ENCODE peak calls at places on chromosomes 3 and 15, in four cellular contexts. C is fibroblast of lung, J is Karpas-422, G is PC-9. Z is an unnamed sample.

GRCh38 chr3:62749130-62749529 is 126.1 kb downstream of the CADPS start:
- DNase-seq in C (no peak), G (no peak), J (no peak), Z (no peak)

GRCh38 chr15:64697911-64698369 is 77.4 kb downstream of the RBPMS2 start:
- DNase-seq in J (no peak), C (no peak), G (no peak), Z (peak; percentile 56)

GRCh38 chr15:100175406-100176114 is 166.2 kb downstream of the ADAMTS17 start:
- DNase-seq in J (no peak), C (no peak), G (no peak), Z (no peak)

GRCh38 chr3:124663690-124664089 is 66.6 kb upstream of the UMPS start:
- DNase-seq in C (peak; percentile 36), J (no peak), G (no peak), Z (peak; percentile 67)

GRCh38 chr3:143139786-143140185 is 20.2 kb downstream of the CHST2 start:
- DNase-seq in C (peak; percentile 59), J (no peak), G (no peak), Z (peak; percentile 29)

GRCh38 chr3:121995190-121996137 is 26.6 kb downstream of the ILDR1 start:
- DNase-seq in C (peak; percentile 44), J (peak; percentile 91), G (peak; percentile 74), Z (peak; percentile 78)

GRCh38 chr3:11096266-11097135 is 57.8 kb upstream of the HRH1 start:
- DNase-seq in J (no peak), C (peak; percentile 85), G (peak; percentile 75), Z (peak; percentile 98)

GRCh38 chr3:10627884-10628572 is 122.6 kb upstream of the ATP2B2 start:
- DNase-seq in G (peak; percentile 15), J (no peak), C (no peak), Z (no peak)

GRCh38 chr3:57141719-57142118 is 23.4 kb downstream of the IL17RD start:
- DNase-seq in C (no peak), J (no peak), G (no peak), Z (no peak)

GRCh38 chr15:94582368-94582767 is 351.0 kb downstream of the MCTP2 start:
- DNase-seq in C (no peak), J (peak; percentile 77), G (no peak), Z (peak; percentile 3)

GRCh38 chr3:128009952-128010846 is 42.0 kb upstream of the SEC61A1 start:
- DNase-seq in G (no peak), C (peak; percentile 95), J (no peak), Z (peak; percentile 78)

GRCh38 chr15:42879390-42879912 is 41.1 kb downstream of the TTBK2 start:
- DNase-seq in J (no peak), C (no peak), G (no peak), Z (no peak)

GRCh38 chr3:15873415-15873814 is 75.6 kb upstream of the ANKRD28 start:
- DNase-seq in C (no peak), G (no peak), J (no peak), Z (no peak)

GRCh38 chr3:143727391-143727790 is 120.9 kb downstream of the SLC9A9 start:
- DNase-seq in G (no peak), J (no peak), C (no peak), Z (peak; percentile 65)

GRCh38 chr3:197021231-197021630 is 8.4 kb downstream of the MELTF start:
- DNase-seq in J (no peak), C (no peak), G (no peak), Z (no peak)

GRCh38 chr3:108518895-108519294 is 8.5 kb upstream of the MYH15 start:
- DNase-seq in G (no peak), C (no peak), J (no peak), Z (peak; percentile 8)

GRCh38 chr15:60526127-60526616 is 47.2 kb upstream of the ICE2 start:
- DNase-seq in J (no peak), C (no peak), G (peak; percentile 60), Z (no peak)

GRCh38 chr15:80494311-80494710 is 90.1 kb downstream of the ARNT2 start:
- DNase-seq in C (peak; percentile 28), G (no peak), J (no peak), Z (peak; percentile 68)

GRCh38 chr3:105355355-105356063 is 11.2 kb upstream of the ALCAM start:
- DNase-seq in J (no peak), G (no peak), C (no peak), Z (peak; percentile 61)

GRCh38 chr15:81023483-81024264 is 23.0 kb downstream of the TLNRD1 start:
- DNase-seq in G (peak; percentile 10), J (no peak), C (peak; percentile 14), Z (peak; percentile 92)

GRCh38 chr3:1967525-1967924 is 131.1 kb upstream of the CNTN4 start:
- DNase-seq in J (no peak), C (no peak), G (no peak), Z (no peak)

GRCh38 chr3:37625051-37625450 is 236.6 kb upstream of the CTDSPL start:
- DNase-seq in J (no peak), G (no peak), C (no peak), Z (no peak)

GRCh38 chr15:44066211-44066827 is 128.8 kb downstream of the FRMD5 start:
- DNase-seq in G (peak; percentile 51), J (peak; percentile 91), C (peak; percentile 75), Z (peak; percentile 82)

GRCh38 chr3:101124125-101124524 is 130.9 kb upstream of the ABI3BP start:
- DNase-seq in J (no peak), C (no peak), G (no peak), Z (peak; percentile 2)

GRCh38 chr15:60536314-60536713 is 57.4 kb upstream of the ICE2 start:
- DNase-seq in G (no peak), J (no peak), C (no peak), Z (no peak)

GRCh38 chr3:157502916-157503620 is at the start of gene VEPH1:
- DNase-seq in G (no peak), J (no peak), C (peak; percentile 80), Z (no peak)

GRCh38 chr3:71378509-71378908 is 205.0 kb downstream of the FOXP1 start:
- DNase-seq in G (no peak), J (no peak), C (no peak), Z (no peak)

GRCh38 chr15:38690221-38690620 is 125.6 kb upstream of the RASGRP1 start:
- DNase-seq in J (no peak), G (no peak), C (no peak), Z (no peak)

GRCh38 chr3:115354010-115354409 is 206.9 kb upstream of the ZBTB20 start:
- DNase-seq in J (no peak), C (no peak), G (no peak), Z (no peak)

GRCh38 chr3:38327335-38328009 is 19.1 kb upstream of the XYLB start:
- DNase-seq in C (peak; percentile 62), J (no peak), G (peak; percentile 14), Z (peak; percentile 73)

GRCh38 chr15:45265506-45265905 is 13.5 kb downstream of the SLC28A2 start:
- DNase-seq in C (no peak), J (no peak), G (no peak), Z (no peak)

GRCh38 chr3:133401374-133402135 is 1.7 kb downstream of the BFSP2 start:
- DNase-seq in G (no peak), C (peak; percentile 29), J (no peak), Z (no peak)

GRCh38 chr3:164918915-164919314 is 159.4 kb downstream of the SI start:
- DNase-seq in G (no peak), C (no peak), J (no peak), Z (no peak)

GRCh38 chr3:138642927-138643253 is 34.3 kb downstream of the FAIM start:
- DNase-seq in J (no peak), C (no peak), G (no peak), Z (no peak)

GRCh38 chr3:111547645-111548044 is 5.6 kb downstream of the CD96 start:
- DNase-seq in J (no peak), C (no peak), G (no peak), Z (no peak)
- H3K27ac ChIP-seq in J (no peak overlapping the region), C (no peak overlapping the region), G (no peak overlapping the region), Z (no peak overlapping the region)

GRCh38 chr3:88203537-88204143 is 53.9 kb downstream of the C3orf38 start:
- DNase-seq in G (peak; percentile 59), C (peak; percentile 80), J (peak; percentile 86), Z (peak; percentile 73)
- H3K4me1 ChIP-seq in G (no peaks in the 10 kb centered on the region), C (no peaks in the 10 kb centered on the region), J (no peaks in the 10 kb centered on the region), Z (no peaks in the 10 kb centered on the region)

GRCh38 chr3:182216311-182216970 is 504.7 kb downstream of the SOX2 start:
- DNase-seq in C (no peak), G (no peak), J (no peak), Z (no peak)
- H3K4me2 ChIP-seq in C (no peak overlapping the region), G (no peak overlapping the region), J (no peak overlapping the region), Z (no peak overlapping the region)

DNA sequence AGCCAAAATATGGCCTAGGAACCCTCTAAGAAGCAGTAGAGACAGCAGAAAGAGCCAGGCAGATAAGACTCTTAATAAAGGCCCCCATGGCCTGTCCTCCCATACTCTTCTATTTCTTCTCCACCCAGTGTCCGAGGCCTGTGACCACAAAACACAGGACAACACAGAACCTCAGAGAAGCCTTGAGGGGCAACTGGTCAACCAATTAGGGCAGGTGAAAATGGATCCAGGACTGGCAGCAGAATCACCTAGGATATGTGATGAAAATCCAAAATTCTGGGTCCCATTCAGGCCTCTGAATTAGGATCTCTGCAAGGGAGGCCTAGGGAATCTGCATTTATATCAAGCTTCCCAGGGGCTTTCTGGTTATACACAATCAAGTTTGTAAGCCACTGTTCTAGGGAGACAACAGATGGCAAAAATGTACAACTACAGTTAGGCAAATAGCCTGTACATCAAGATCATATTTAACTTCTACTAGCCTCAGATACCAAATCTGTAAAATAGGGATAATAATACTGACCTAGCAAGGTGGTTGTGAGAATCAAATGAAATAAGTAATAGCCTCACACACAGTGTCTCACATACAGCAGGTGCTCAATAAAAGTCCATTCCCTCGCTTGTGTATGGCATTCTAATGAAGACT is 10.4 kb downstream of the RAB27A start:
- DNase-seq in G (no peak), C (no peak), J (no peak), Z (no peak)
- H3K27ac ChIP-seq in G (peak overlapping the region; percentile 82), C (peak overlapping the region; percentile 45), J (no peak overlapping the region), Z (peak overlapping the region; percentile 63)

GRCh38 chr15:28957606-28958498 is 72.1 kb downstream of the APBA2 start:
- DNase-seq in C (no peak), G (no peak), J (no peak), Z (no peak)
- H3K4me1 ChIP-seq in C (no peaks in the 10 kb centered on the region), G (no peaks in the 10 kb centered on the region), J (peaks cover 3% of the 10 kb centered on the region), Z (no peaks in the 10 kb centered on the region)

GRCh38 chr3:40451551-40451950 is 5.6 kb upstream of the RPL14 start:
- DNase-seq in J (no peak), C (no peak), G (no peak), Z (no peak)
- H3K4me2 ChIP-seq in J (peak overlapping the region; percentile 85), C (no peak overlapping the region), G (peak overlapping the region; percentile 85), Z (no peak overlapping the region)

DNA sequence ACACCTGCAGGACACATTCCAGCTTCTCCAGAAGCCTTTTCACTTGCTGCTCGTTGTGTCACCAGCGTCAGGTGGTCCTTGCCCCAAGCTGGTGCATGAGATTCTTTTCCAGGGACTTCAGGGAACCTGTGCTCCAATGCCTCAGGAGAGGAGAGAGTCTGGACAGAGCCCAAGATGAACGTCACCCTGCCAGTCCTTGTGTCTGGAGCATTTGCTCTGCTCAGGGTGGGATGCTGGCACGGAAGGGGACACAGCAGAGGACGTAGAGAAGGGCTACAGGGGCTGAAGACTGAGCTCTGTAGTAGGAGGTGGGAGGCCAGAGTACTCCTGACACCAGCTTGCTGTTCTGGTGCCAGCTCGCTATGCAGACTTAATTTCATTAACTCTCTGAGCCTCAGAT is 262.1 kb downstream of the XXYLT1 start:
- DNase-seq in C (no peak), G (no peak), J (no peak), Z (no peak)
- H3K27ac ChIP-seq in C (no peak overlapping the region), G (no peak overlapping the region), J (no peak overlapping the region), Z (no peak overlapping the region)

Z was measured in GM23248.